ENCODE peak calls at places on chromosomes 2 and 18, in seven cellular contexts. X, G, N, Z, A, M and S are unnamed samples.

GRCh38 chr2:173652311-173652710 is 297.6 kb downstream of the CDCA7 start:
- DNase-seq in X (peak), G (peak), N (no peak), Z (no peak), A (peak), M (no peak), S (no peak)

GRCh38 chr18:47254341-47254939 is 3.0 kb upstream of the SKOR2 start:
- DNase-seq in X (no peak), G (no peak), N (no peak), Z (no peak), A (peak), M (no peak), S (peak)

GRCh38 chr2:70937866-70938579 is 2.3 kb downstream of the ATP6V1B1 start:
- DNase-seq in X (no peak), G (no peak), N (no peak), Z (no peak), A (no peak), M (no peak), S (no peak)

GRCh38 chr2:109258376-109258775 is 129.4 kb downstream of the SH3RF3 start:
- DNase-seq in X (no peak), G (no peak), N (no peak), Z (no peak), A (no peak), M (no peak), S (no peak)

GRCh38 chr2:238549866-238550265 is 123.1 kb downstream of the ASB1 start:
- DNase-seq in X (no peak), G (no peak), N (no peak), Z (no peak), A (no peak), M (no peak), S (no peak)

GRCh38 chr2:120177011-120177621 is 46.1 kb downstream of the TMEM185B start:
- DNase-seq in X (no peak), G (no peak), N (peak), Z (no peak), A (no peak), M (no peak), S (no peak)

GRCh38 chr2:199916980-199917379 is 5.9 kb downstream of the C2orf69 start:
- DNase-seq in X (no peak), G (no peak), N (no peak), Z (no peak), A (no peak), M (no peak), S (no peak)

GRCh38 chr2:182745061-182745460 is 29.0 kb downstream of the DNAJC10 start:
- DNase-seq in X (no peak), G (no peak), N (no peak), Z (no peak), A (no peak), M (no peak), S (no peak)

GRCh38 chr2:236177967-236178909 is 10.1 kb upstream of the GBX2 start:
- DNase-seq in X (peak), G (no peak), N (no peak), Z (no peak), A (peak), M (no peak), S (no peak)

GRCh38 chr2:12715878-12716249 is 872 bp upstream of the TRIB2 start:
- DNase-seq in X (peak), G (no peak), N (peak), Z (peak), A (peak), M (peak), S (peak)

GRCh38 chr18:8990276-8991031 is 112.0 kb upstream of the NDUFV2 start:
- DNase-seq in X (no peak), G (no peak), N (no peak), Z (no peak), A (peak), M (no peak), S (peak)

GRCh38 chr18:57003342-57003741 is 143.5 kb upstream of the BOD1L2 start:
- DNase-seq in X (no peak), G (no peak), N (no peak), Z (no peak), A (no peak), M (no peak), S (no peak)

GRCh38 chr2:26609839-26610277 is 31.3 kb downstream of the CIB4 start:
- DNase-seq in X (no peak), G (no peak), N (no peak), Z (no peak), A (no peak), M (no peak), S (no peak)

GRCh38 chr2:64523667-64524603 is at the start of gene AFTPH:
- DNase-seq in X (peak), G (peak), N (peak), Z (peak), A (peak), M (peak), S (peak)

GRCh38 chr2:74585406-74586182 is 31.1 kb downstream of the DOK1 start:
- DNase-seq in X (no peak), G (no peak), N (no peak), Z (no peak), A (no peak), M (no peak), S (no peak)

GRCh38 chr2:208935531-208935930 is 488.3 kb upstream of the MAP2 start:
- DNase-seq in X (no peak), G (no peak), N (no peak), Z (no peak), A (no peak), M (no peak), S (no peak)

GRCh38 chr2:236578411-236578846 is 8.8 kb downstream of the ACKR3 start:
- DNase-seq in X (no peak), G (no peak), N (no peak), Z (no peak), A (no peak), M (no peak), S (no peak)